ENCODE peak calls at places on chromosomes 11 and 22, in eight cellular contexts. H, R, L, Y, F, M, B and C are unnamed samples.

GRCh38 chr11:34809191-34810106 is 106.7 kb downstream of the APIP start:
- DNase-seq in M (peak), H (peak), L (peak), Y (no peak), R (no peak), F (peak), B (no peak), C (no peak)

GRCh38 chr11:17747131-17747955 is 12.8 kb downstream of the KCNC1 start:
- DNase-seq in B (no peak), M (no peak), L (peak), R (no peak), F (no peak), Y (no peak), H (no peak), C (no peak)

GRCh38 chr11:116990061-116990473 is 108.2 kb downstream of the SIK3 start:
- DNase-seq in F (no peak), R (no peak), B (no peak), M (peak), L (peak), H (peak), Y (no peak), C (no peak)

GRCh38 chr22:37632174-37633081 is 7.0 kb upstream of the SH3BP1 start:
- DNase-seq in R (no peak), M (no peak), H (no peak), F (no peak), Y (no peak), L (no peak), B (no peak), C (no peak)

GRCh38 chr11:111360150-111361043 is 18.7 kb downstream of the POU2AF1 start:
- DNase-seq in B (no peak), L (no peak), F (no peak), M (peak), H (no peak), Y (no peak), R (peak), C (no peak)

GRCh38 chr22:46303347-46303965 is 6.8 kb downstream of the GTSE1 start:
- DNase-seq in R (no peak), H (peak), L (peak), Y (no peak), M (no peak), B (no peak), F (no peak), C (no peak)

GRCh38 chr11:975824-976223 is 50.2 kb downstream of the AP2A2 start:
- DNase-seq in L (no peak), B (peak), Y (no peak), R (peak), M (no peak), H (peak), F (no peak), C (peak)

GRCh38 chr11:42657169-42657568 is 654.6 kb upstream of the API5 start:
- DNase-seq in F (no peak), M (no peak), Y (no peak), R (no peak), H (no peak), B (no peak), L (no peak), C (no peak)

GRCh38 chr11:17696741-17697140 is 22.6 kb upstream of the MYOD1 start:
- DNase-seq in M (no peak), F (no peak), R (no peak), L (no peak), H (no peak), B (no peak), Y (no peak), C (no peak)

GRCh38 chr11:66337103-66337899 is 1.1 kb upstream of the RIN1 start:
- DNase-seq in H (peak), F (no peak), R (no peak), M (no peak), B (no peak), L (no peak), Y (no peak), C (no peak)

GRCh38 chr22:31277741-31278642 is 14.3 kb downstream of the PIK3IP1 start:
- DNase-seq in B (no peak), L (no peak), R (no peak), Y (no peak), F (no peak), H (no peak), M (no peak), C (no peak)

GRCh38 chr11:112216591-112217105 is 9.6 kb upstream of the PTS start:
- DNase-seq in H (peak), F (no peak), M (no peak), B (no peak), R (no peak), Y (no peak), L (peak), C (no peak)

GRCh38 chr11:134510641-134511040 is 98.6 kb upstream of the B3GAT1 start:
- DNase-seq in B (no peak), R (no peak), F (no peak), Y (no peak), M (no peak), L (no peak), H (no peak), C (no peak)

GRCh38 chr22:35257002-35257320 is 332 bp upstream of the HMGXB4 start:
- DNase-seq in Y (no peak), R (no peak), M (no peak), H (no peak), F (no peak), L (no peak), B (no peak), C (no peak)

GRCh38 chr22:41619979-41620645 is 731 bp downstream of the DESI1 start:
- DNase-seq in H (peak), M (peak), R (peak), B (peak), F (peak), Y (no peak), L (peak), C (peak)

GRCh38 chr11:126029805-126030204 is 32.9 kb downstream of the CDON start:
- DNase-seq in M (peak), H (no peak), F (no peak), R (no peak), B (no peak), Y (no peak), L (no peak), C (no peak)

GRCh38 chr22:37340331-37341262 is 58.3 kb downstream of the CYTH4 start:
- DNase-seq in H (no peak), B (peak), L (peak), Y (no peak), M (no peak), F (no peak), R (no peak), C (peak)

GRCh38 chr11:116793476-116794096 is 1.9 kb upstream of the APOA5 start:
- DNase-seq in Y (peak), M (no peak), B (no peak), H (no peak), R (peak), L (peak), F (no peak), C (no peak)

GRCh38 chr11:66365711-66366619 is 5.6 kb downstream of the SLC29A2 start:
- DNase-seq in Y (no peak), R (no peak), L (no peak), F (no peak), B (no peak), H (no peak), M (peak), C (no peak)

GRCh38 chr11:85316967-85317366 is 310.2 kb downstream of the DLG2 start:
- DNase-seq in L (no peak), Y (no peak), B (no peak), M (no peak), F (no peak), R (peak), H (no peak), C (no peak)

GRCh38 chr11:29024386-29024785 is 916.2 kb downstream of the METTL15 start:
- DNase-seq in M (no peak), Y (no peak), R (no peak), B (no peak), F (no peak), L (no peak), H (peak), C (no peak)

GRCh38 chr22:31102441-31103081 is 4.8 kb downstream of the SELENOM start:
- DNase-seq in Y (no peak), H (peak), L (peak), R (no peak), M (peak), B (no peak), F (no peak), C (no peak)

GRCh38 chr11:662689-663274 is 25.7 kb downstream of the DRD4 start:
- DNase-seq in M (peak), F (peak), H (peak), R (peak), Y (peak), B (peak), L (peak), C (peak)

GRCh38 chr11:9693801-9694553 is 30.1 kb downstream of the SWAP70 start:
- DNase-seq in Y (no peak), M (no peak), B (no peak), R (no peak), H (no peak), F (no peak), L (no peak), C (no peak)

GRCh38 chr11:6251990-6252473 is 7.6 kb upstream of the CCKBR start:
- DNase-seq in M (peak), L (no peak), H (peak), R (no peak), Y (no peak), B (no peak), F (no peak), C (no peak)

GRCh38 chr22:26068571-26068970 is 100.7 kb upstream of the SEZ6L start:
- DNase-seq in B (no peak), M (no peak), R (no peak), Y (no peak), F (no peak), L (no peak), H (no peak), C (no peak)

GRCh38 chr11:132278801-132279574 is 908.6 kb downstream of the NTM start:
- DNase-seq in R (peak), M (peak), H (peak), Y (no peak), F (peak), L (peak), B (peak), C (peak)

GRCh38 chr11:133509924-133510697 is 22.2 kb downstream of the OPCML start:
- DNase-seq in L (no peak), M (no peak), F (no peak), B (peak), Y (no peak), H (no peak), R (no peak), C (peak)

GRCh38 chr11:26276798-26277424 is 55.0 kb upstream of the ANO3 start:
- DNase-seq in M (peak), R (peak), H (peak), B (peak), Y (peak), F (peak), L (peak), C (peak)

GRCh38 chr11:70556884-70557741 is 158.8 kb downstream of the CTTN start:
- DNase-seq in F (no peak), L (peak), R (no peak), Y (peak), M (peak), B (no peak), H (peak), C (no peak)

GRCh38 chr11:3905080-3905953 is 49.9 kb downstream of the STIM1 start:
- DNase-seq in R (no peak), L (peak), H (peak), Y (peak), M (peak), B (peak), F (peak), C (peak)

GRCh38 chr22:44426981-44427380 is 71.1 kb downstream of the RTL6 start:
- DNase-seq in L (no peak), B (no peak), H (no peak), R (no peak), M (no peak), Y (no peak), F (no peak), C (no peak)

GRCh38 chr22:46640293-46640692 is 20.1 kb downstream of the GRAMD4 start:
- DNase-seq in L (no peak), B (no peak), R (no peak), F (no peak), H (no peak), Y (no peak), M (no peak), C (no peak)

GRCh38 chr11:128288368-128288767 is 299.0 kb downstream of the ETS1 start:
- DNase-seq in F (no peak), R (no peak), H (peak), L (peak), M (no peak), B (no peak), Y (no peak), C (no peak)

GRCh38 chr22:29359469-29359868 is 28.9 kb downstream of the AP1B1 start:
- DNase-seq in B (peak), Y (peak), L (peak), F (no peak), R (peak), H (peak), M (peak), C (peak)

GRCh38 chr22:41780714-41781507 is 19.6 kb upstream of the CCDC134 start:
- DNase-seq in R (peak), L (no peak), B (no peak), H (peak), M (peak), F (peak), Y (no peak), C (peak)

GRCh38 chr22:48869161-48869560 is 958.5 kb downstream of the BRD1 start:
- DNase-seq in L (no peak), B (no peak), H (no peak), Y (no peak), F (no peak), R (no peak), M (no peak), C (no peak)

GRCh38 chr11:130846606-130847005 is 69.7 kb downstream of the SNX19 start:
- DNase-seq in H (peak), R (no peak), F (peak), Y (no peak), M (no peak), B (no peak), L (peak), C (no peak)

GRCh38 chr22:47333625-47334024 is 571.2 kb downstream of the TBC1D22A start:
- DNase-seq in M (no peak), F (peak), B (no peak), R (no peak), L (peak), Y (peak), H (peak), C (no peak)

GRCh38 chr11:124678416-124678815 is 4.7 kb downstream of the SPA17 start:
- DNase-seq in M (no peak), L (no peak), Y (no peak), B (no peak), H (no peak), F (no peak), R (no peak), C (no peak)
- TF ChIP-seq EZH2phosphoT487 in M (no peak), L (no peak), Y (no peak), B (no peak), H (no peak), F (no peak), R (no peak), C (no peak)

GRCh38 chr11:115696472-115697011 is 192.3 kb upstream of the CADM1 start:
- DNase-seq in Y (no peak), R (no peak), B (no peak), L (no peak), H (no peak), M (no peak), F (no peak), C (no peak)

GRCh38 chr11:115693002-115693401 is 188.8 kb upstream of the CADM1 start:
- DNase-seq in R (no peak), H (no peak), Y (no peak), B (no peak), L (no peak), M (no peak), F (no peak), C (peak)

GRCh38 chr11:115699326-115699725 is 195.1 kb upstream of the CADM1 start:
- DNase-seq in B (no peak), L (no peak), F (no peak), H (no peak), Y (no peak), R (no peak), M (no peak), C (no peak)

GRCh38 chr11:115698243-115698642 is 194.0 kb upstream of the CADM1 start:
- DNase-seq in R (no peak), Y (no peak), M (no peak), H (no peak), B (no peak), L (no peak), F (no peak), C (no peak)

GRCh38 chr11:115695677-115696451 is 191.6 kb upstream of the CADM1 start:
- DNase-seq in F (no peak), Y (no peak), H (no peak), L (no peak), B (peak), R (no peak), M (no peak), C (no peak)
- TF ChIP-seq EZH2phosphoT487 in F (no peak), Y (no peak), H (no peak), L (no peak), B (no peak), R (no peak), M (no peak), C (no peak)

GRCh38 chr11:69533296-69534165 is 52.1 kb downstream of the LINC01488 start:
- DNase-seq in R (no peak), H (no peak), M (no peak), Y (no peak), F (no peak), B (no peak), L (no peak), C (no peak)

GRCh38 chr11:69529001-69529400 is 47.5 kb downstream of the LINC01488 start:
- DNase-seq in B (no peak), F (no peak), Y (no peak), L (no peak), R (no peak), H (no peak), M (no peak), C (no peak)

GRCh38 chr11:69531717-69532088 is 50.2 kb downstream of the LINC01488 start:
- DNase-seq in F (no peak), M (no peak), Y (no peak), L (no peak), H (no peak), R (no peak), B (no peak), C (no peak)

GRCh38 chr11:69531071-69531716 is 49.7 kb downstream of the LINC01488 start:
- DNase-seq in Y (no peak), F (no peak), R (no peak), H (no peak), M (no peak), B (no peak), L (no peak), C (no peak)

DNA sequence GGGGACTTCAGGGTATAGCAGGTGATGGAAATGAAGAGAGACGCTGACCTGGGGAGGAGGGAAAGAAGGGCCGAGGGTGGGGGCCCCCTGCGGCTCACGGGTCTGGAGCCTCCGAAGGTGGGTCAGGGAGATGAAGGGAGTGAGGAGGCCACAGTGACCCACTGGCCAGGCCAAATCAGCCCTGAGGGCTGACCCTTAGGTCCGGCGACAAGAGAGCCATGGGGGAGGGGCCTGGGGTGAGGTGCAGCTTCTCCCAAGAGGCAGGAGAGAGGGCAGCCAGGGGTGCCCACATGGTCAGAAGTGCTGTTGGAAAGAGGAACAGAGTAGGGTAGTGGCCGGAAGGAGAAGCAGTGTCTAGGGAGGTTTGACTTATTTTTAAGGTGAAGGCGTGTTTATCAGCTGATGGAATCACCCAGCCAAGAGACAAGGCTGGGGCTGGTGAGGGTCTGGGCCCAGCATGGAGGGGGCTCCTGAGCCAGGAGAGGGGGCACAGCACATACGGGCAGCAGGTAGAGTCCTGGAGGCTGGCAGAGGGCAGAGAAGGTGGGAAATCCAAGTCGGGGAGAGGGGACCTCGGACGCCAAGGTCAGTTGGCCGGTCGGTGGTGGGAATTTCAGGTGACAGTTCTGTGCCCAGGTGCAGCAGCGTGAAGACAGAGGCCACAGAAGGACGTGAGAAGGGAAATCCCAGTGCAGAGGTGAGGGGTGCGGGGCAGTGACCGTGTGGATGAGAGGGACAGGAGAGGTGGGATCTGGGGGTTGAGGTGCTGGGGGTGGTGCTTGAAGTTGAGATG is 49.0 kb downstream of the LINC01488 start:
- DNase-seq in L (no peak), B (no peak), H (no peak), F (no peak), Y (no peak), M (no peak), R (no peak), C (no peak)
- TF ChIP-seq EZH2phosphoT487 in L (no peak), B (no peak), H (no peak), F (no peak), Y (no peak), M (no peak), R (no peak), C (no peak)

GRCh38 chr22:27802389-27803079 is 978 bp upstream of the MN1 start:
- DNase-seq in Y (no peak), L (no peak), B (no peak), F (no peak), R (no peak), M (no peak), H (no peak), C (no peak)

GRCh38 chr22:27801197-27801615 is 350 bp downstream of the MN1 start:
- DNase-seq in F (no peak), L (peak), B (peak), R (no peak), M (peak), Y (no peak), H (peak), C (peak)

GRCh38 chr22:27800250-27801131 is 1.1 kb downstream of the MN1 start:
- DNase-seq in B (peak), L (no peak), M (no peak), H (peak), Y (no peak), R (no peak), F (no peak), C (no peak)

GRCh38 chr22:27799334-27800249 is 2.0 kb downstream of the MN1 start:
- DNase-seq in L (peak), Y (no peak), F (no peak), H (peak), M (no peak), B (peak), R (no peak), C (no peak)

DNA sequence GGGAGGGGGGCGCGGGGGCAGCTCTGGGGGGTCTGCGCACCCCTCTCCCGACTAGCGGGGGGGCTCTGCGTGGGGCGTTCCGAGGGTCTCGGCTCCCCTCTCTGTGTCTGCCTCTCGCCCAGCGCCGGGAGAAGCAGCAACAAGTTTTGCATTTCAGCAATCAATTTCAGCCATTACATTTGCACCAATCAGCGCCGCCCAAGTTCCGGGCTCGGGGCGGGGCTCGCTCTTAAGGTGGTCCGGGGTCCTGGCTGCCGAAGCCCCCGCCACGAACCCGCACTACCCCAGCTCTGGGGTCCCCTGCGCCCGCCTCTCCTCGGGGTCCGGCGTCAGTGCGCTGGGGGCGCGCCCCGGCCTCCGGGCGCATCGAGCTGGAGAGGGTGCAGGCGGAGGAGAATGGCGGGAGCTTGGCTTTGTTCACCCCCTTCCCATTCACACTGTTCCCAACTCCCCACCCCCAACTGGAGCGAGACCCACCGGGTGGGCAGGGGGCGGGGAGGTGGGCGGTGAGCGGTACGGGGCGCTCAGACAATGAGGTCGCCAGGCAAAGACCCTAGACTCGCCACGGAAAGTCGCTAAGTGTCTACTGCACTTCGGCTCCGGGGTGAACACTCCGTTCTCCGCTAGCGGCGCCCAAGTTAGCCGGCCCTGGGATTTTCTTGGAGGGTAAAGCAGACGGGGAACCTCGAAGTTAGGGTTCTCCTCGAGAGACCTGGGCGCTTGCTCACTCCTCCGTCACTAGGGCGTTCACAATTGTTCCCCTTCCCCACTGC is at the start of gene MN1:
- DNase-seq in F (no peak), B (peak), R (no peak), M (peak), H (peak), L (no peak), Y (no peak), C (peak)
- TF ChIP-seq EZH2phosphoT487 in F (no peak), B (no peak), R (no peak), M (no peak), H (no peak), L (no peak), Y (no peak), C (no peak)